ENCODE peak calls at places on chromosomes 16 and 17, in seven cellular contexts. S, B, A, I, V, F and T are unnamed samples.

GRCh38 chr17:40560592-40561293 is 4.5 kb downstream of the CCR7 start:
- DNase-seq in S (no peak), B (peak), A (peak), I (no peak), V (peak), F (no peak), T (no peak)

GRCh38 chr17:41065829-41066624 is at the start of gene KRTAP2-4:
- DNase-seq in S (peak), B (peak), A (no peak), I (no peak), V (no peak), F (no peak), T (no peak)

GRCh38 chr17:40596261-40596919 is 31.1 kb upstream of the CCR7 start:
- DNase-seq in S (no peak), B (peak), A (no peak), I (no peak), V (no peak), F (no peak), T (peak)

GRCh38 chr17:1956134-1956533 is 69.0 kb downstream of the RTN4RL1 start:
- DNase-seq in S (no peak), B (no peak), A (no peak), I (no peak), V (no peak), F (no peak), T (no peak)

GRCh38 chr17:9587969-9588656 is 11.7 kb downstream of the CFAP52 start:
- DNase-seq in S (no peak), B (no peak), A (no peak), I (no peak), V (no peak), F (no peak), T (no peak)

GRCh38 chr16:70255584-70255983 is 3.8 kb upstream of the EXOSC6 start:
- DNase-seq in S (no peak), B (no peak), A (no peak), I (no peak), V (peak), F (no peak), T (no peak)

GRCh38 chr16:55526448-55526847 is 17.6 kb downstream of the LPCAT2 start:
- DNase-seq in S (no peak), B (no peak), A (no peak), I (no peak), V (no peak), F (no peak), T (no peak)

GRCh38 chr17:64315032-64315490 is 52.0 kb upstream of the TEX2 start:
- DNase-seq in S (no peak), B (peak), A (peak), I (peak), V (peak), F (peak), T (peak)

GRCh38 chr17:33318241-33318640 is 25.1 kb upstream of the ASIC2 start:
- DNase-seq in S (no peak), B (no peak), A (no peak), I (no peak), V (no peak), F (no peak), T (no peak)

GRCh38 chr17:54153423-54153822 is 330.7 kb downstream of the KIF2B start:
- DNase-seq in S (no peak), B (no peak), A (no peak), I (no peak), V (no peak), F (no peak), T (no peak)

GRCh38 chr16:4894276-4895150 is 42.4 kb downstream of the PPL start:
- DNase-seq in S (no peak), B (no peak), A (no peak), I (no peak), V (no peak), F (no peak), T (no peak)

GRCh38 chr17:45784583-45785372 is 658 bp downstream of the CRHR1 start:
- DNase-seq in S (no peak), B (no peak), A (peak), I (no peak), V (peak), F (no peak), T (no peak)

GRCh38 chr16:30430428-30430970 is 669 bp upstream of the DCTPP1 start:
- DNase-seq in S (no peak), B (no peak), A (no peak), I (peak), V (no peak), F (no peak), T (no peak)
- TF ChIP-seq CTCF in S (peak), B (no peak), A (no peak), I (no peak), V (peak), F (no peak), T (no peak)

DNA sequence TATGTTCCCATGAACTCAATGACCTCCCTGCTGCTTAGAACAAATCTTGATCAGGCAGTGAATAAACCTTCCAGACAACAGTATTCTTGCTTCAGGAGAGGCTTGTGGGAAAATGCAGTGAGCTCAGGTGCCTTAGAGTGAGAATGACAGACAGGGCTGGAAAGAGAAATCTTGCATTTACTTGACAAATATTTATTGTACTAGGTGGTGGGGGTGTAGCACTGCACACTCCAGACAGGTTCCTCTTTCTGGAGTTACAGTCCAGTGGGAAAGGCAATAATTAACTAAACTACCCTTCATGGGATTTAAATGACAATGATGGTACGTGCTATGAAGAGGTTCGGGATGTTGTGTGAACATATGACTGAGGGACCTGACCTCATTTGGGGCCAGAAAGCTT is 182.9 kb downstream of the SHISA9 start:
- DNase-seq in S (no peak), B (no peak), A (no peak), I (no peak), V (peak), F (no peak), T (no peak)
- TF ChIP-seq CTCF in S (no peak), B (no peak), A (no peak), I (no peak), V (no peak), F (no peak), T (no peak)

GRCh38 chr17:17889922-17890321 is 53.1 kb upstream of the SREBF1 start:
- DNase-seq in S (no peak), B (no peak), A (no peak), I (no peak), V (no peak), F (no peak), T (no peak)

GRCh38 chr17:17892731-17893130 is 55.9 kb upstream of the SREBF1 start:
- DNase-seq in S (no peak), B (no peak), A (no peak), I (no peak), V (no peak), F (no peak), T (no peak)

GRCh38 chr17:17892009-17892408 is 55.2 kb upstream of the SREBF1 start:
- DNase-seq in S (no peak), B (no peak), A (no peak), I (no peak), V (no peak), F (no peak), T (no peak)

GRCh38 chr17:17888821-17889220 is 52.0 kb upstream of the SREBF1 start:
- DNase-seq in S (no peak), B (no peak), A (no peak), I (no peak), V (no peak), F (no peak), T (peak)

GRCh38 chr17:17890773-17891759 is 54.3 kb upstream of the SREBF1 start:
- DNase-seq in S (peak), B (peak), A (peak), I (no peak), V (no peak), F (peak), T (no peak)
- TF ChIP-seq CTCF in S (peak), B (peak), A (peak), I (peak), V (no peak), F (peak), T (peak)

GRCh38 chr17:56629450-56630187 is 36.1 kb downstream of the NOG start:
- DNase-seq in S (peak), B (peak), A (no peak), I (no peak), V (no peak), F (no peak), T (peak)
- TF ChIP-seq CTCF in S (peak), B (peak), A (peak), I (no peak), V (no peak), F (no peak), T (peak)

DNA sequence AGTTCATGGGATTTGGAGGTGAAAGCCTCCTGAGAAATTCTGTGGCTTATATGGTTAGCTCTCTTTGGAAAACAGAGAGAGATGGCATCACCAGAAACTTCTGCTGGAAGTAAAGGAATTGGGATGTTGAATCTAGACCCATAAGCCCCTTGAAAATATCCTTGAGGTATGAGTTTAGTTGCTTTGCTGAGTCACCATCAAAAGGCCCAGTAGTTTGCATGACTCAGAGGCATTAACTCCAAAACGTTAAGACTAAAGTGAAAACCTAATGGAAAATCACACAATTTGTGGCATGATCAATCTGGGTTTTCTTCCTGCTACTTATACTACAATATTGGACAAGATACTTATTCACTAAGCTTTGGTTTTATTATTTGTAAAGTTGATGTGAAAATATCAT is 349.2 kb upstream of the SALL1 start:
- DNase-seq in S (peak), B (peak), A (no peak), I (no peak), V (no peak), F (no peak), T (no peak)
- TF ChIP-seq CTCF in S (no peak), B (no peak), A (no peak), I (no peak), V (no peak), F (no peak), T (no peak)